ENCODE peak calls at places on chromosomes 12 and 14, in seven cellular contexts. One of them, this sample, is unnamed.

GRCh38 chr12:1634590-1635191 is 5.7 kb downstream of the WNT5B start:
- DNase-seq in mucosa of gallbladder: peak; percentile 73
- DNase-seq in EH: peak; percentile 75
- DNase-seq in endothelial cell: peak; percentile 83
- DNase-seq in amniotic stem cell: peak; percentile 25
- DNase-seq in NCI-H1092: peak; percentile 68
- DNase-seq in naive thymus-derived CD4-positive, alpha-beta T cell: peak; percentile 52
- DNase-seq in this sample: peak; percentile 80

GRCh38 chr12:17334784-17335183 is 728.8 kb upstream of the LMO3 start:
- DNase-seq in naive thymus-derived CD4-positive, alpha-beta T cell: no peak
- DNase-seq in amniotic stem cell: no peak
- DNase-seq in EH: no peak
- DNase-seq in NCI-H1092: no peak
- DNase-seq in endothelial cell: no peak
- DNase-seq in mucosa of gallbladder: no peak
- DNase-seq in this sample: no peak

GRCh38 chr12:101018540-101018939 is 191.5 kb downstream of the SLC5A8 start:
- DNase-seq in amniotic stem cell: peak; percentile 42
- DNase-seq in EH: peak; percentile 90
- DNase-seq in NCI-H1092: no peak
- DNase-seq in mucosa of gallbladder: peak; percentile 52
- DNase-seq in endothelial cell: no peak
- DNase-seq in naive thymus-derived CD4-positive, alpha-beta T cell: no peak
- DNase-seq in this sample: no peak

GRCh38 chr12:105820407-105821140 is 318.2 kb downstream of the NUAK1 start:
- DNase-seq in endothelial cell: no peak
- DNase-seq in amniotic stem cell: no peak
- DNase-seq in EH: peak; percentile 95
- DNase-seq in mucosa of gallbladder: peak; percentile 30
- DNase-seq in naive thymus-derived CD4-positive, alpha-beta T cell: no peak
- DNase-seq in NCI-H1092: no peak
- DNase-seq in this sample: no peak

GRCh38 chr14:24310387-24310665 is 386 bp downstream of the LTB4R2 start:
- DNase-seq in naive thymus-derived CD4-positive, alpha-beta T cell: no peak
- DNase-seq in mucosa of gallbladder: no peak
- DNase-seq in NCI-H1092: no peak
- DNase-seq in endothelial cell: no peak
- DNase-seq in amniotic stem cell: no peak
- DNase-seq in EH: peak; percentile 17
- DNase-seq in this sample: no peak

GRCh38 chr12:20369164-20370000 is 1.0 kb downstream of the PDE3A start:
- DNase-seq in EH: peak; percentile 86
- DNase-seq in amniotic stem cell: peak; percentile 47
- DNase-seq in naive thymus-derived CD4-positive, alpha-beta T cell: no peak
- DNase-seq in NCI-H1092: no peak
- DNase-seq in endothelial cell: peak; percentile 63
- DNase-seq in mucosa of gallbladder: peak; percentile 53
- DNase-seq in this sample: peak; percentile 29

GRCh38 chr14:20606190-20606901 is 15.2 kb upstream of the RNASE12 start:
- DNase-seq in endothelial cell: peak; percentile 57
- DNase-seq in naive thymus-derived CD4-positive, alpha-beta T cell: no peak
- DNase-seq in mucosa of gallbladder: no peak
- DNase-seq in EH: peak; percentile 43
- DNase-seq in amniotic stem cell: peak; percentile 14
- DNase-seq in NCI-H1092: no peak
- DNase-seq in this sample: peak; percentile 55

GRCh38 chr12:57323402-57323801 is 72.4 kb upstream of the STAC3 start:
- DNase-seq in EH: no peak
- DNase-seq in naive thymus-derived CD4-positive, alpha-beta T cell: no peak
- DNase-seq in mucosa of gallbladder: no peak
- DNase-seq in endothelial cell: no peak
- DNase-seq in amniotic stem cell: no peak
- DNase-seq in NCI-H1092: no peak
- DNase-seq in this sample: no peak

GRCh38 chr14:101004954-101005353 is 101.4 kb upstream of the RTL1 start:
- DNase-seq in amniotic stem cell: no peak
- DNase-seq in EH: peak; percentile 45
- DNase-seq in endothelial cell: no peak
- DNase-seq in mucosa of gallbladder: peak; percentile 15
- DNase-seq in NCI-H1092: peak; percentile 0
- DNase-seq in naive thymus-derived CD4-positive, alpha-beta T cell: no peak
- DNase-seq in this sample: no peak

GRCh38 chr14:97107070-97107469 is 309.9 kb downstream of the VRK1 start:
- DNase-seq in endothelial cell: no peak
- DNase-seq in naive thymus-derived CD4-positive, alpha-beta T cell: no peak
- DNase-seq in mucosa of gallbladder: no peak
- DNase-seq in EH: no peak
- DNase-seq in amniotic stem cell: no peak
- DNase-seq in NCI-H1092: no peak
- DNase-seq in this sample: no peak

GRCh38 chr14:23539209-23539866 is 12.2 kb downstream of the ZFHX2 start:
- DNase-seq in naive thymus-derived CD4-positive, alpha-beta T cell: peak; percentile 53
- DNase-seq in amniotic stem cell: no peak
- DNase-seq in EH: peak; percentile 51
- DNase-seq in NCI-H1092: peak; percentile 40
- DNase-seq in endothelial cell: peak; percentile 71
- DNase-seq in mucosa of gallbladder: no peak
- DNase-seq in this sample: peak; percentile 81

GRCh38 chr14:55249423-55249822 is 21.8 kb upstream of the FBXO34 start:
- DNase-seq in EH: peak; percentile 24
- DNase-seq in amniotic stem cell: no peak
- DNase-seq in mucosa of gallbladder: no peak
- DNase-seq in NCI-H1092: no peak
- DNase-seq in endothelial cell: no peak
- DNase-seq in naive thymus-derived CD4-positive, alpha-beta T cell: no peak
- DNase-seq in this sample: no peak

This sample was measured in HEK293T.